ENCODE peak calls at places on chromosomes 13 and 19, in ten cellular contexts. One of them, this sample, is unnamed.

GRCh38 chr13:110625771-110626321 is 10.5 kb downstream of the NAXD start:
- DNase-seq in body of pancreas: peak
- DNase-seq in GM12891: no peak
- DNase-seq in stomach: peak
- DNase-seq in HCT116: no peak
- DNase-seq in uterus: no peak
- DNase-seq in IMR-90: no peak
- DNase-seq in K562: no peak
- DNase-seq in lower leg skin: no peak
- DNase-seq in gastrocnemius medialis: no peak
- DNase-seq in this sample: no peak

GRCh38 chr13:75901509-75901908 is 265.4 kb downstream of the LMO7 start:
- DNase-seq in gastrocnemius medialis: no peak
- DNase-seq in body of pancreas: no peak
- DNase-seq in IMR-90: no peak
- DNase-seq in uterus: no peak
- DNase-seq in GM12891: no peak
- DNase-seq in lower leg skin: no peak
- DNase-seq in HCT116: no peak
- DNase-seq in stomach: no peak
- DNase-seq in K562: no peak
- DNase-seq in this sample: no peak

GRCh38 chr13:20359335-20359734 is 127.2 kb upstream of the GJB6 start:
- DNase-seq in body of pancreas: no peak
- DNase-seq in HCT116: peak
- DNase-seq in IMR-90: peak
- DNase-seq in gastrocnemius medialis: no peak
- DNase-seq in K562: no peak
- DNase-seq in lower leg skin: no peak
- DNase-seq in uterus: no peak
- DNase-seq in stomach: no peak
- DNase-seq in GM12891: no peak
- DNase-seq in this sample: peak

GRCh38 chr19:19354007-19354406 is 33.4 kb downstream of the MAU2 start:
- DNase-seq in GM12891: no peak
- DNase-seq in uterus: no peak
- DNase-seq in HCT116: no peak
- DNase-seq in body of pancreas: no peak
- DNase-seq in IMR-90: no peak
- DNase-seq in lower leg skin: no peak
- DNase-seq in gastrocnemius medialis: no peak
- DNase-seq in K562: no peak
- DNase-seq in stomach: no peak
- DNase-seq in this sample: no peak

GRCh38 chr19:2507109-2507508 is 31.2 kb downstream of the GADD45B start:
- DNase-seq in IMR-90: peak
- DNase-seq in gastrocnemius medialis: no peak
- DNase-seq in body of pancreas: peak
- DNase-seq in K562: peak
- DNase-seq in HCT116: peak
- DNase-seq in uterus: no peak
- DNase-seq in stomach: peak
- DNase-seq in GM12891: no peak
- DNase-seq in lower leg skin: no peak
- DNase-seq in this sample: no peak

GRCh38 chr13:91639316-91639715 is 240.9 kb downstream of the GPC5 start:
- DNase-seq in lower leg skin: no peak
- DNase-seq in K562: no peak
- DNase-seq in stomach: no peak
- DNase-seq in HCT116: no peak
- DNase-seq in IMR-90: peak
- DNase-seq in gastrocnemius medialis: no peak
- DNase-seq in uterus: no peak
- DNase-seq in GM12891: no peak
- DNase-seq in body of pancreas: no peak
- DNase-seq in this sample: no peak

GRCh38 chr13:95091755-95092154 is 209.5 kb downstream of the ABCC4 start:
- DNase-seq in K562: no peak
- DNase-seq in uterus: no peak
- DNase-seq in GM12891: no peak
- DNase-seq in stomach: no peak
- DNase-seq in IMR-90: no peak
- DNase-seq in HCT116: no peak
- DNase-seq in gastrocnemius medialis: no peak
- DNase-seq in lower leg skin: no peak
- DNase-seq in body of pancreas: no peak
- DNase-seq in this sample: no peak

GRCh38 chr19:31991984-31992655 is 353.3 kb upstream of the ZNF507 start:
- DNase-seq in uterus: no peak
- DNase-seq in lower leg skin: no peak
- DNase-seq in K562: no peak
- DNase-seq in IMR-90: no peak
- DNase-seq in gastrocnemius medialis: no peak
- DNase-seq in body of pancreas: no peak
- DNase-seq in GM12891: no peak
- DNase-seq in HCT116: no peak
- DNase-seq in stomach: no peak
- DNase-seq in this sample: no peak

GRCh38 chr19:48170817-48171347 is 402 bp downstream of the ZSWIM9 start:
- DNase-seq in uterus: no peak
- DNase-seq in HCT116: no peak
- DNase-seq in body of pancreas: no peak
- DNase-seq in GM12891: no peak
- DNase-seq in K562: no peak
- DNase-seq in stomach: no peak
- DNase-seq in IMR-90: no peak
- DNase-seq in gastrocnemius medialis: no peak
- DNase-seq in lower leg skin: no peak
- DNase-seq in this sample: no peak

GRCh38 chr19:54160182-54160811 is 776 bp upstream of the LENG1 start:
- DNase-seq in uterus: no peak
- DNase-seq in stomach: no peak
- DNase-seq in IMR-90: peak
- DNase-seq in body of pancreas: no peak
- DNase-seq in lower leg skin: no peak
- DNase-seq in HCT116: no peak
- DNase-seq in K562: no peak
- DNase-seq in GM12891: no peak
- DNase-seq in gastrocnemius medialis: no peak
- DNase-seq in this sample: no peak

GRCh38 chr13:32791545-32792172 is 205.4 kb downstream of the PDS5B start:
- DNase-seq in stomach: no peak
- DNase-seq in lower leg skin: no peak
- DNase-seq in gastrocnemius medialis: no peak
- DNase-seq in IMR-90: peak
- DNase-seq in HCT116: no peak
- DNase-seq in GM12891: peak
- DNase-seq in uterus: no peak
- DNase-seq in K562: no peak
- DNase-seq in body of pancreas: no peak
- DNase-seq in this sample: no peak

GRCh38 chr13:101116381-101116780 is 299.9 kb downstream of the NALCN start:
- DNase-seq in IMR-90: no peak
- DNase-seq in HCT116: no peak
- DNase-seq in gastrocnemius medialis: no peak
- DNase-seq in body of pancreas: no peak
- DNase-seq in stomach: no peak
- DNase-seq in uterus: no peak
- DNase-seq in K562: no peak
- DNase-seq in GM12891: no peak
- DNase-seq in lower leg skin: no peak
- DNase-seq in this sample: no peak

GRCh38 chr19:49924004-49924880 is 4.8 kb upstream of the ATF5 start:
- DNase-seq in HCT116: no peak
- DNase-seq in body of pancreas: no peak
- DNase-seq in K562: no peak
- DNase-seq in GM12891: no peak
- DNase-seq in lower leg skin: no peak
- DNase-seq in uterus: no peak
- DNase-seq in gastrocnemius medialis: peak
- DNase-seq in IMR-90: no peak
- DNase-seq in stomach: no peak
- DNase-seq in this sample: no peak
- TF ChIP-seq POLR2A in HCT116: no peak
- TF ChIP-seq POLR2A in body of pancreas: no peak
- TF ChIP-seq POLR2A in K562: no peak
- TF ChIP-seq POLR2A in GM12891: no peak
- TF ChIP-seq POLR2A in lower leg skin: no peak
- TF ChIP-seq POLR2A in uterus: no peak
- TF ChIP-seq POLR2A in gastrocnemius medialis: no peak
- TF ChIP-seq POLR2A in IMR-90: no peak
- TF ChIP-seq POLR2A in stomach: no peak
- TF ChIP-seq POLR2A in this sample: no peak

GRCh38 chr19:5149508-5149907 is 180.6 kb downstream of the KDM4B start:
- DNase-seq in stomach: no peak
- DNase-seq in gastrocnemius medialis: no peak
- DNase-seq in K562: no peak
- DNase-seq in lower leg skin: no peak
- DNase-seq in GM12891: no peak
- DNase-seq in body of pancreas: no peak
- DNase-seq in IMR-90: no peak
- DNase-seq in uterus: no peak
- DNase-seq in HCT116: no peak
- DNase-seq in this sample: no peak
- TF ChIP-seq POLR2A in stomach: no peak
- TF ChIP-seq POLR2A in gastrocnemius medialis: no peak
- TF ChIP-seq POLR2A in K562: no peak
- TF ChIP-seq POLR2A in lower leg skin: no peak
- TF ChIP-seq POLR2A in GM12891: peak
- TF ChIP-seq POLR2A in body of pancreas: no peak
- TF ChIP-seq POLR2A in IMR-90: no peak
- TF ChIP-seq POLR2A in uterus: no peak
- TF ChIP-seq POLR2A in HCT116: no peak
- TF ChIP-seq POLR2A in this sample: no peak

DNA sequence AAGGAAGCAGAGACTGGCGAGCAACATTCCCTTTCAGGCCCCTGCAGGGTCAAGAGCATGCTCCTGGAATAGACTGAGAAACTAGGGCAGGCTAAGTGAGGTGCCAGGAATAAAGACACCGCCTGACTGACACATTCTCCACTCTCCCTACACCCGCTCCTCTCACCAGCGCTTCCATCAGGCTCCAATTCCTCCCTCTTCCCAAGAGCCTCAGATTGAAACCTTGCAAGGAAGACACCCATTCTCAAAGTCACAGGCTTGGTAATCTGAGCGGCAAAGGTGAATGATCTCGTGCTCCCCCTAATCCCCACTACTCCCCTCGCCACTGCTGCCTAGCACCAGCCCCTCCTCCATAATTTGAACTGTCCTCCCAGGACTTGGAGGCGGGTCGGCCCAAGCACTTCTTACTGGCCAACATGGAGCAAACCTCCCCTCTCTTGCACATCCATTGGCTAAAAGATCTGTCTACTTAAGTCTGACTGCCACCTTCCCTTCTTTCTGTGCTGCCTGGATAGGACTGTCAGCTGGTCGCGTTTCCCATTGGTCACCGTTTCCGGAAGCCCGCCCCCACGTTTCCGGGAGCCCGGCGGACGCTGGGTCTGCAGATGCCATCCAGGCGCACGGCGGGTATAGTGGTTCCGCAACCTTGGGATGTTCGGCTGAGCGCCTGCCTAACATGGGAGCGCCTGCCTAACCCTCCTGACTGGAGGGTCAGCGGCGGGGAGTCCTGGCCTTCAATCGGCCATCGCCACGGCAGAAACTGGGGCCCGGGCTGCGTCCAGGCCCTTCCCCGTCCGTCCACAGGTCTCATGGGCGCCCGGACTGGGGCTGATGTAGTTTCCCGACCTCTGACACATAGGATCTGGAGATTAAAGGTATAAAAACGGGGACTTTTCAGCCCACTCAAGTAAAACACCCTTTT is 33.6 kb downstream of the ZNF383 start:
- DNase-seq in IMR-90: peak
- DNase-seq in lower leg skin: peak
- DNase-seq in HCT116: no peak
- DNase-seq in uterus: peak
- DNase-seq in stomach: peak
- DNase-seq in gastrocnemius medialis: peak
- DNase-seq in body of pancreas: peak
- DNase-seq in GM12891: peak
- DNase-seq in K562: peak
- DNase-seq in this sample: peak
- TF ChIP-seq POLR2A in IMR-90: no peak
- TF ChIP-seq POLR2A in lower leg skin: no peak
- TF ChIP-seq POLR2A in HCT116: no peak
- TF ChIP-seq POLR2A in uterus: peak
- TF ChIP-seq POLR2A in stomach: no peak
- TF ChIP-seq POLR2A in gastrocnemius medialis: no peak
- TF ChIP-seq POLR2A in body of pancreas: peak
- TF ChIP-seq POLR2A in GM12891: peak
- TF ChIP-seq POLR2A in K562: no peak
- TF ChIP-seq POLR2A in this sample: peak

GRCh38 chr13:105441406-105441805 is 1094.1 kb downstream of the EFNB2 start:
- DNase-seq in GM12891: no peak
- DNase-seq in K562: no peak
- DNase-seq in HCT116: no peak
- DNase-seq in uterus: no peak
- DNase-seq in stomach: no peak
- DNase-seq in gastrocnemius medialis: no peak
- DNase-seq in body of pancreas: no peak
- DNase-seq in lower leg skin: no peak
- DNase-seq in IMR-90: no peak
- DNase-seq in this sample: no peak

GRCh38 chr13:105446197-105446596 is 1089.3 kb downstream of the EFNB2 start:
- DNase-seq in lower leg skin: no peak
- DNase-seq in IMR-90: peak
- DNase-seq in stomach: no peak
- DNase-seq in K562: no peak
- DNase-seq in uterus: no peak
- DNase-seq in body of pancreas: no peak
- DNase-seq in gastrocnemius medialis: no peak
- DNase-seq in HCT116: no peak
- DNase-seq in GM12891: no peak
- DNase-seq in this sample: no peak

GRCh38 chr13:105442040-105442439 is 1093.4 kb downstream of the EFNB2 start:
- DNase-seq in IMR-90: no peak
- DNase-seq in GM12891: no peak
- DNase-seq in body of pancreas: no peak
- DNase-seq in lower leg skin: no peak
- DNase-seq in K562: no peak
- DNase-seq in gastrocnemius medialis: no peak
- DNase-seq in HCT116: no peak
- DNase-seq in uterus: no peak
- DNase-seq in stomach: no peak
- DNase-seq in this sample: no peak

GRCh38 chr13:105442941-105443340 is 1092.5 kb downstream of the EFNB2 start:
- DNase-seq in uterus: no peak
- DNase-seq in IMR-90: peak
- DNase-seq in stomach: no peak
- DNase-seq in K562: no peak
- DNase-seq in HCT116: peak
- DNase-seq in lower leg skin: peak
- DNase-seq in body of pancreas: peak
- DNase-seq in gastrocnemius medialis: no peak
- DNase-seq in GM12891: no peak
- DNase-seq in this sample: peak

GRCh38 chr13:105445793-105446192 is 1089.7 kb downstream of the EFNB2 start:
- DNase-seq in gastrocnemius medialis: no peak
- DNase-seq in stomach: no peak
- DNase-seq in GM12891: no peak
- DNase-seq in body of pancreas: no peak
- DNase-seq in IMR-90: peak
- DNase-seq in K562: no peak
- DNase-seq in HCT116: no peak
- DNase-seq in uterus: no peak
- DNase-seq in lower leg skin: no peak
- DNase-seq in this sample: no peak
- TF ChIP-seq POLR2A in gastrocnemius medialis: no peak
- TF ChIP-seq POLR2A in stomach: no peak
- TF ChIP-seq POLR2A in GM12891: no peak
- TF ChIP-seq POLR2A in body of pancreas: no peak
- TF ChIP-seq POLR2A in IMR-90: no peak
- TF ChIP-seq POLR2A in K562: no peak
- TF ChIP-seq POLR2A in HCT116: no peak
- TF ChIP-seq POLR2A in uterus: no peak
- TF ChIP-seq POLR2A in lower leg skin: no peak
- TF ChIP-seq POLR2A in this sample: no peak

This sample was measured in H54.